ENCODE peak calls at places on chromosomes 16 and 17, in five cellular contexts. One of them, this sample, is unnamed.

GRCh38 chr17:61335105-61335844 is 64.4 kb upstream of the TBX2 start:
- DNase-seq in kidney epithelial cell: no peak
- DNase-seq in transverse colon: no peak
- DNase-seq in right cardiac atrium: no peak
- DNase-seq in naive thymus-derived CD4-positive, alpha-beta T cell: no peak
- DNase-seq in this sample: no peak

GRCh38 chr17:12680407-12680897 is 14.8 kb downstream of the MYOCD start:
- DNase-seq in right cardiac atrium: peak; percentile 49
- DNase-seq in kidney epithelial cell: no peak
- DNase-seq in transverse colon: peak; percentile 25
- DNase-seq in naive thymus-derived CD4-positive, alpha-beta T cell: no peak
- DNase-seq in this sample: no peak

GRCh38 chr17:41186872-41187271 is 2.2 kb upstream of the KRTAP4-1 start:
- DNase-seq in right cardiac atrium: no peak
- DNase-seq in kidney epithelial cell: no peak
- DNase-seq in transverse colon: no peak
- DNase-seq in naive thymus-derived CD4-positive, alpha-beta T cell: no peak
- DNase-seq in this sample: no peak

GRCh38 chr16:87834668-87835473 is 34.4 kb downstream of the SLC7A5 start:
- DNase-seq in transverse colon: no peak
- DNase-seq in kidney epithelial cell: no peak
- DNase-seq in right cardiac atrium: peak; percentile 82
- DNase-seq in naive thymus-derived CD4-positive, alpha-beta T cell: no peak
- DNase-seq in this sample: no peak

GRCh38 chr16:71555230-71555891 is 21.5 kb downstream of the TAT start:
- DNase-seq in naive thymus-derived CD4-positive, alpha-beta T cell: no peak
- DNase-seq in right cardiac atrium: no peak
- DNase-seq in kidney epithelial cell: no peak
- DNase-seq in transverse colon: no peak
- DNase-seq in this sample: no peak

GRCh38 chr16:4870138-4870671 is 22.9 kb downstream of the UBN1 start:
- DNase-seq in naive thymus-derived CD4-positive, alpha-beta T cell: no peak
- DNase-seq in transverse colon: no peak
- DNase-seq in kidney epithelial cell: no peak
- DNase-seq in right cardiac atrium: no peak
- DNase-seq in this sample: no peak

GRCh38 chr17:61878984-61879612 is 15.8 kb upstream of the BRIP1 start:
- DNase-seq in transverse colon: no peak
- DNase-seq in kidney epithelial cell: no peak
- DNase-seq in naive thymus-derived CD4-positive, alpha-beta T cell: no peak
- DNase-seq in right cardiac atrium: no peak
- DNase-seq in this sample: no peak

GRCh38 chr16:67001159-67001486 is 12.7 kb downstream of the CES4A start:
- DNase-seq in right cardiac atrium: no peak
- DNase-seq in kidney epithelial cell: no peak
- DNase-seq in transverse colon: no peak
- DNase-seq in naive thymus-derived CD4-positive, alpha-beta T cell: no peak
- DNase-seq in this sample: no peak

GRCh38 chr16:80924372-80924978 is 82.2 kb downstream of the CMC2 start:
- DNase-seq in kidney epithelial cell: no peak
- DNase-seq in naive thymus-derived CD4-positive, alpha-beta T cell: no peak
- DNase-seq in right cardiac atrium: peak; percentile 78
- DNase-seq in transverse colon: peak; percentile 58
- DNase-seq in this sample: no peak

GRCh38 chr17:3798273-3799180 is 2.5 kb downstream of the ITGAE start:
- DNase-seq in right cardiac atrium: no peak
- DNase-seq in transverse colon: no peak
- DNase-seq in kidney epithelial cell: no peak
- DNase-seq in naive thymus-derived CD4-positive, alpha-beta T cell: no peak
- DNase-seq in this sample: no peak

GRCh38 chr16:70529051-70529777 is 5.6 kb downstream of the SF3B3 start:
- DNase-seq in kidney epithelial cell: no peak
- DNase-seq in right cardiac atrium: no peak
- DNase-seq in transverse colon: no peak
- DNase-seq in naive thymus-derived CD4-positive, alpha-beta T cell: no peak
- DNase-seq in this sample: no peak

GRCh38 chr17:27353469-27354050 is 59.6 kb downstream of the WSB1 start:
- DNase-seq in naive thymus-derived CD4-positive, alpha-beta T cell: peak; percentile 77
- DNase-seq in kidney epithelial cell: peak; percentile 52
- DNase-seq in transverse colon: peak; percentile 93
- DNase-seq in right cardiac atrium: peak; percentile 96
- DNase-seq in this sample: peak; percentile 69

GRCh38 chr17:27356091-27356705 is 62.3 kb downstream of the WSB1 start:
- DNase-seq in transverse colon: no peak
- DNase-seq in right cardiac atrium: no peak
- DNase-seq in kidney epithelial cell: no peak
- DNase-seq in naive thymus-derived CD4-positive, alpha-beta T cell: no peak
- DNase-seq in this sample: no peak

GRCh38 chr17:27354051-27354490 is 60.2 kb downstream of the WSB1 start:
- DNase-seq in naive thymus-derived CD4-positive, alpha-beta T cell: no peak
- DNase-seq in right cardiac atrium: no peak
- DNase-seq in kidney epithelial cell: no peak
- DNase-seq in transverse colon: no peak
- DNase-seq in this sample: no peak

GRCh38 chr17:27355419-27355818 is 61.5 kb downstream of the WSB1 start:
- DNase-seq in transverse colon: no peak
- DNase-seq in kidney epithelial cell: no peak
- DNase-seq in naive thymus-derived CD4-positive, alpha-beta T cell: no peak
- DNase-seq in right cardiac atrium: no peak
- DNase-seq in this sample: no peak

DNA sequence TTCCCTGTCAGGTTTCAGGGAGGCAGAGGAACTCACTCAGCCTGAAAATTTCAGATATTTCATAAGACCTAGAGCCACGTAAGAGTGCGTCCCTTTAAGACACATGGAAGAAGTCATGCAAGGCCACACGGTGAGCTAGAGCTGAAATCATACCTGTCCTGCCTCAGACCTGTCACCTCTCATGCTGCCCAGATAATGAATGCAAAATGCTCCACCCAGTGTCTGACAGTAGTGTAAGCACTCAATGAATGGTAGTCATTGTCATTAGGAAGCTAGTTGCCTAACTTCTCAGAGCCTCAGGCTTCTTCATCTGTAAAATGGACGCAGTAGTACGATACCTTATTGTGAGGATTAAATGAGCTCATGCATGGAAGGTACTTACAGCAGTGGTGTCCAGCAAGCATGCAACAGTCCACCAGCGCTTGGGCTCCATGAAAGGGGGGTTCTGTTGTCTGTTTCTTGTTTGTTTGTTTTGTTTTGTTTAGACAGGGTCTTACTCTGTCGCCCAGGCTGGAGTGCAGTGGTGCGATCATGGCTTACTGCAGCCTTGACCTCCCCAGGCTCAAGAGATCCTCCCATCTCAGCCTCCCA is 60.7 kb downstream of the WSB1 start:
- DNase-seq in naive thymus-derived CD4-positive, alpha-beta T cell: no peak
- DNase-seq in kidney epithelial cell: no peak
- DNase-seq in right cardiac atrium: no peak
- DNase-seq in transverse colon: no peak
- DNase-seq in this sample: no peak
- H3K4me3 ChIP-seq in naive thymus-derived CD4-positive, alpha-beta T cell: peak overlapping the region; percentile 85
- H3K4me3 ChIP-seq in kidney epithelial cell: no peak overlapping the region
- H3K4me3 ChIP-seq in right cardiac atrium: no peak overlapping the region
- H3K4me3 ChIP-seq in transverse colon: peak overlapping the region; percentile 79
- H3K4me3 ChIP-seq in this sample: peak overlapping the region; percentile 79

GRCh38 chr17:50549256-50549941 is 2.4 kb downstream of the SPATA20 start:
- DNase-seq in transverse colon: no peak
- DNase-seq in kidney epithelial cell: no peak
- DNase-seq in naive thymus-derived CD4-positive, alpha-beta T cell: no peak
- DNase-seq in right cardiac atrium: no peak
- DNase-seq in this sample: no peak
- H3K4me3 ChIP-seq in transverse colon: no peak overlapping the region
- H3K4me3 ChIP-seq in kidney epithelial cell: no peak overlapping the region
- H3K4me3 ChIP-seq in naive thymus-derived CD4-positive, alpha-beta T cell: no peak overlapping the region
- H3K4me3 ChIP-seq in right cardiac atrium: no peak overlapping the region
- H3K4me3 ChIP-seq in this sample: no peak overlapping the region

DNA sequence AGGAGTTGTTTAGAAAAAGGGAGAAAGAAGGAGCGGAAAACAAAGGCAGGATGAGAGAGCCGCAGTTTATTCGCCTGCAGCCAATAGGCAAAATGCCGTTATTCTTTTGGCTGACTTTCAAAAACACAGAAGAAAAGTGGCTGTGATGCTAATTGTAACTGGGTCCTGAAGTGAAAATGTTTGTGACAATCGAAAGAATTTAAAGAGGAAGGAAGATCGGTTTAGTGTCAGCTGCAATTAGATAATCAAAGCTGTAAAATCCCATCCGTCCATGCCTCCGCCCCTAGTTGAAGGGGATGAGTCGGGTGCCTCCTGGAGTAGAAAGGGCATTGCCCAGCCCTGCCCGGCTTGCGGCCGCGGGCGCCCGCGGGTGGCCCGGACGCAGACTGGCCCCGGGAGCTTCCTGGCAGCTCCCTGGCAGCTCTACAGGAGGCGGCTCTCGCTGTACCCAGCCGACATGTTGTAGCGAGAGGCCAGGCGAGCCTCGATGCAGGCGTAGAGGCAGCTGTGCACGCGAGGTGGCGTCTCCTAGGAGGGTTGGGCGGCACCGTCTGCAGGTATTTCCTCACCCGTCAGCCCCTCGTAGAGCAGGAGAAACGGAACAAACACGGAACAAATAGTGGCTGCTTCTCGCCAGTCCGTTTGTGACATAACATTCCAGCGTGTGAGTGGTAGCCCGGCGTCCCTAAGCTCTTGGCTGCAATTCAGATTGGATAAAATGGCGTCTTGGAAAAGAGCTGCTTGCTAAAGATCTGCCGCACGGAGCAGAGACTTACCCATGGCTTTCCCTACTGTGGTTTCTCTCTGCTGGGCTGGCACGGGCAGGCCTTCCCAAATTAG is 82.3 kb downstream of the TNRC6C start:
- DNase-seq in kidney epithelial cell: no peak
- DNase-seq in right cardiac atrium: peak; percentile 84
- DNase-seq in naive thymus-derived CD4-positive, alpha-beta T cell: peak; percentile 46
- DNase-seq in transverse colon: peak; percentile 41
- DNase-seq in this sample: no peak
- H3K4me3 ChIP-seq in kidney epithelial cell: peak overlapping the region; percentile 44
- H3K4me3 ChIP-seq in right cardiac atrium: peak overlapping the region; percentile 64
- H3K4me3 ChIP-seq in naive thymus-derived CD4-positive, alpha-beta T cell: peak overlapping the region; percentile 24
- H3K4me3 ChIP-seq in transverse colon: peak overlapping the region; percentile 35
- H3K4me3 ChIP-seq in this sample: peak overlapping the region; percentile 80

DNA sequence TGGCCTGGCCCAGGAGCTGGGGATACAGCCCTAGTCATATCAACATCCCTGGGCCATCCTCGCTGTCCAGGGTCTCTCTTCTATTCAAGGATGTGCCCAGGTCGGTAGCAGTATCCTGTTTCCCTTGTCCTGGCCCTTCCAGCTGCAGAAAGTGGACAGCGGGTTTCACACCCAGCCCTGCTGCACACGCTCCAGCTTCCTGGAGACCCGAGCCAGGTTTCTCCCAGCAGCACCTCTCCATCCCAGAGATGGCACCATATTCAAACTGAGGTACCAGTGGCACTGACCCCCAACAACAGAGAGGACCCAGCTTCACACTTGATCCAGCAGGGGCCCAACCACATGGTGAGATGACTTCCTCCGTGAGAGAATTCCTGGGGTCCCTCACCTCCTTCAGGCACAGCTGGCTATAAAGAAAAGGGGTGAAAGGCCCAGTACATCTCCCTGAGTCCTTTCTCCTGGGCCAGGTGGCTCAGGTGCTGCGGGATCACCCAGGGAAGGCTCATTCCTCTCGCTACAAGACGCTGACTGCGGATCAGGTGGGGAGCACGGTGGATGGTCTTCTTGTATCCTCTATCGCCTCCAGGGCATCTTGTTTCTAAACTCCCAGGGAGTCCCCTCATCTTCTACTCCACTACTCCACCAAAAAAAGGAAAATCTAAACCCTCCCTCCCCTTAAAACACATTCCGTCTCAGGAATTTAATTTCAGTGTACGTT is 1.4 kb downstream of the CUEDC1 start:
- DNase-seq in naive thymus-derived CD4-positive, alpha-beta T cell: no peak
- DNase-seq in right cardiac atrium: peak; percentile 60
- DNase-seq in kidney epithelial cell: no peak
- DNase-seq in transverse colon: no peak
- DNase-seq in this sample: no peak
- H3K4me3 ChIP-seq in naive thymus-derived CD4-positive, alpha-beta T cell: no peak overlapping the region
- H3K4me3 ChIP-seq in right cardiac atrium: peak overlapping the region; percentile 99
- H3K4me3 ChIP-seq in kidney epithelial cell: peak overlapping the region; percentile 74
- H3K4me3 ChIP-seq in transverse colon: peak overlapping the region; percentile 59
- H3K4me3 ChIP-seq in this sample: peak overlapping the region; percentile 66

GRCh38 chr16:57821149-57821971 is 19.1 kb upstream of the KIFC3 start:
- DNase-seq in naive thymus-derived CD4-positive, alpha-beta T cell: no peak
- DNase-seq in transverse colon: no peak
- DNase-seq in kidney epithelial cell: no peak
- DNase-seq in right cardiac atrium: no peak
- DNase-seq in this sample: no peak
- H3K4me3 ChIP-seq in naive thymus-derived CD4-positive, alpha-beta T cell: no peak overlapping the region
- H3K4me3 ChIP-seq in transverse colon: no peak overlapping the region
- H3K4me3 ChIP-seq in kidney epithelial cell: no peak overlapping the region
- H3K4me3 ChIP-seq in right cardiac atrium: no peak overlapping the region
- H3K4me3 ChIP-seq in this sample: no peak overlapping the region

GRCh38 chr16:30090607-30091332 is 954 bp downstream of the TBX6 start:
- DNase-seq in naive thymus-derived CD4-positive, alpha-beta T cell: peak; percentile 31
- DNase-seq in kidney epithelial cell: no peak
- DNase-seq in right cardiac atrium: peak; percentile 65
- DNase-seq in transverse colon: no peak
- DNase-seq in this sample: no peak
- H3K4me3 ChIP-seq in naive thymus-derived CD4-positive, alpha-beta T cell: no peak overlapping the region
- H3K4me3 ChIP-seq in kidney epithelial cell: no peak overlapping the region
- H3K4me3 ChIP-seq in right cardiac atrium: no peak overlapping the region
- H3K4me3 ChIP-seq in transverse colon: no peak overlapping the region
- H3K4me3 ChIP-seq in this sample: peak overlapping the region; percentile 10

GRCh38 chr16:82651921-82652601 is 25.3 kb downstream of the CDH13 start:
- DNase-seq in transverse colon: peak; percentile 20
- DNase-seq in naive thymus-derived CD4-positive, alpha-beta T cell: no peak
- DNase-seq in right cardiac atrium: no peak
- DNase-seq in kidney epithelial cell: no peak
- DNase-seq in this sample: no peak
- H3K4me3 ChIP-seq in transverse colon: no peak overlapping the region
- H3K4me3 ChIP-seq in naive thymus-derived CD4-positive, alpha-beta T cell: peak overlapping the region; percentile 16
- H3K4me3 ChIP-seq in right cardiac atrium: no peak overlapping the region
- H3K4me3 ChIP-seq in kidney epithelial cell: no peak overlapping the region
- H3K4me3 ChIP-seq in this sample: no peak overlapping the region